ENCODE peak calls at places on chromosomes 12 and 14, in six cellular contexts. P is AG10803, W is heart right ventricle, O is WTC11, G is psoas muscle, T is Calu3. A is an unnamed sample.

GRCh38 chr12:26853303-26854027 is 20.5 kb upstream of the ITPR2 start:
- DNase-seq in P (peak; percentile 60), W (peak; percentile 65), O (peak; percentile 57), G (peak; percentile 61), T (peak; percentile 66), A (no peak)

GRCh38 chr12:6752931-6753771 is at the start of gene MLF2:
- DNase-seq in P (peak; percentile 99), W (peak; percentile 99), O (peak; percentile 99), G (peak; percentile 98), T (peak; percentile 98), A (peak; percentile 89)

GRCh38 chr12:101209319-101210302 is at the start of gene SLC5A8:
- DNase-seq in P (no peak), W (no peak), O (peak; percentile 53), G (no peak), T (peak; percentile 37), A (no peak)

GRCh38 chr12:6635856-6636521 is at the start of gene LPAR5:
- DNase-seq in P (peak; percentile 20), W (no peak), O (peak; percentile 52), G (peak; percentile 34), T (peak; percentile 70), A (no peak)

GRCh38 chr12:131087991-131088700 is 134.4 kb downstream of the ADGRD1 start:
- DNase-seq in P (no peak), W (no peak), O (peak; percentile 7), G (peak; percentile 13), T (no peak), A (no peak)

GRCh38 chr12:20523658-20524057 is 155.3 kb downstream of the PDE3A start:
- DNase-seq in P (no peak), W (no peak), O (no peak), G (no peak), T (no peak), A (no peak)

GRCh38 chr12:42568952-42569916 is 20.3 kb downstream of the PRICKLE1 start:
- DNase-seq in P (peak; percentile 74), W (peak; percentile 46), O (no peak), G (no peak), T (no peak), A (no peak)

GRCh38 chr12:24820872-24821271 is 128.0 kb downstream of the BCAT1 start:
- DNase-seq in P (peak; percentile 16), W (no peak), O (no peak), G (peak; percentile 21), T (no peak), A (no peak)

GRCh38 chr12:120376009-120376408 is 7.0 kb upstream of the MSI1 start:
- DNase-seq in P (no peak), W (no peak), O (no peak), G (no peak), T (no peak), A (no peak)

GRCh38 chr12:65306603-65307501 is 28.4 kb downstream of the MSRB3 start:
- DNase-seq in P (peak; percentile 45), W (peak; percentile 67), O (no peak), G (peak; percentile 15), T (peak; percentile 54), A (no peak)
- TF ChIP-seq CTCF in P (peak; percentile 74), W (peak; percentile 33), O (peak; percentile 54), G (peak; percentile 47), T (peak; percentile 77), A (no peak)

GRCh38 chr14:50038398-50039119 is 77.8 kb downstream of the VCPKMT start:
- DNase-seq in P (peak; percentile 98), W (no peak), O (no peak), G (peak; percentile 39), T (no peak), A (no peak)
- TF ChIP-seq CTCF in P (peak; percentile 27), W (no peak), O (no peak), G (no peak), T (no peak), A (no peak)

GRCh38 chr12:108689314-108690190 is 41.8 kb downstream of the CORO1C start:
- DNase-seq in P (peak; percentile 52), W (peak; percentile 73), O (no peak), G (no peak), T (no peak), A (no peak)
- TF ChIP-seq CTCF in P (no peak), W (peak; percentile 25), O (no peak), G (peak; percentile 4), T (no peak), A (no peak)

GRCh38 chr14:99035712-99036593 is 236.0 kb downstream of the BCL11B start:
- DNase-seq in P (peak; percentile 99), W (peak; percentile 61), O (peak; percentile 73), G (peak; percentile 90), T (peak; percentile 82), A (peak; percentile 37)
- TF ChIP-seq CTCF in P (no peak), W (no peak), O (no peak), G (no peak), T (no peak), A (no peak)

GRCh38 chr12:93243382-93243688 is 134.4 kb upstream of the NUDT4 start:
- DNase-seq in P (no peak), W (no peak), O (no peak), G (no peak), T (no peak), A (no peak)

GRCh38 chr12:93242154-93242958 is 135.4 kb upstream of the NUDT4 start:
- DNase-seq in P (no peak), W (no peak), O (no peak), G (no peak), T (no peak), A (no peak)

GRCh38 chr12:93243689-93244513 is 133.8 kb upstream of the NUDT4 start:
- DNase-seq in P (peak; percentile 86), W (peak; percentile 17), O (no peak), G (no peak), T (peak; percentile 52), A (no peak)

GRCh38 chr12:93245543-93245942 is 132.2 kb upstream of the NUDT4 start:
- DNase-seq in P (no peak), W (no peak), O (no peak), G (no peak), T (no peak), A (no peak)

DNA sequence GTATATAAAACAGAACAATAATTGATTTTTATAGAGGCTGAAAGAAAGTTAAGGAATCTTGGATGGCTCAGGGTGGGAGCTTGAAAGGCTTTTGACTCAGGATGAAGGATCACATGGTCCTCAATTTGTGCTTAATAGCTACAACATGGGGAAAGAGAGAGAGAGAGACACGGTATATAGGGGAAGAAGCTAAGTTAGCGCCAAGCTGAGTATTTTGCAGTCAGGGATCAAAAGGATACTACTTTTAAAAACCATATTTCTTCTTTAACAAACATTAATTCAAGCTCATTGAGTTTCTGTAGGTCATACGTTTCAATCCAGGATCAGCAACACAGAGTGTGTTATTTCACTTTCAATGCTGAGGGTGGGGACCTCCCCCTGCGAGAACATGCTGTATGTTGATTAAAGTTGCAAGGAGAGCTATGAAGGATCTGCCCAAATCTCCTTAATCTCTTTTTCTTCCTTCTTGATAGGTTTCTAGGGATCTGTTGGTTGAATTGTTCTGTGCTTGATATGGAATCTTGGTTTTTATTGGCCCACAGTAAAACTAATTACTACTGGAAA is 133.1 kb upstream of the NUDT4 start:
- DNase-seq in P (no peak), W (no peak), O (no peak), G (no peak), T (no peak), A (no peak)
- TF ChIP-seq CTCF in P (no peak), W (no peak), O (no peak), G (no peak), T (no peak), A (no peak)

DNA sequence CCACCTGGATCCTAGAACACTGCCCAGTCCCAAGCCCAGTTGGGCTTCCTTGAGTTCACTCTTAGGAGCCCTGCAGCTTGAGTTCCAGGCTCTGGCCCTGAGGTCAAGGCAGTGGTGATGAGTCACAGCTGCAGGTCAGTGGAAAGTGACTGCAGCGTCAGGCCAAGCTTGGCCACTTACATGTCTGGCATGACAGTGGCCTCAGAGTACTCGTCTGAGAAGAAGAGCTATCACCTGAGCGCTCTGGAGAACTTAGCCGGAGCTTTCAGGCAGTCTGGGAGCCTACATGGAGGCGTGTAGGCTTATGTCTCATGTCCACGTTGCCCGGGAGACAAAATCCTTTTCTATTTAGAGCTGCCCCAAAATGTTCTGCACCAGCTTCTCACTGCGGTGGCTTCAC is 75.6 kb downstream of the ARL6IP4 start:
- DNase-seq in P (no peak), W (no peak), O (no peak), G (no peak), T (peak; percentile 20), A (no peak)
- TF ChIP-seq CTCF in P (no peak), W (no peak), O (no peak), G (no peak), T (no peak), A (no peak)